ENCODE peak calls at places on chromosomes 6 and 20, in seven cellular contexts. I is SK-N-SH, C is H1, H is psoas muscle, B is esophagus squamous epithelium, Q is cardiac muscle cell, J is pancreas. T is an unnamed sample.

GRCh38 chr6:165662041-165662491 is 975 bp downstream of the PDE10A start:
- DNase-seq in I (peak), C (no peak), H (no peak), B (no peak), Q (peak), J (no peak), T (no peak)

GRCh38 chr20:46562373-46563169 is 12.1 kb upstream of the OCSTAMP start:
- DNase-seq in I (peak), C (peak), H (peak), B (no peak), Q (peak), J (peak), T (peak)

GRCh38 chr20:32018269-32019155 is 8.3 kb downstream of the CCM2L start:
- DNase-seq in I (peak), C (peak), H (no peak), B (no peak), Q (peak), J (peak), T (peak)

GRCh38 chr20:56417911-56418310 is 5.9 kb downstream of the CASS4 start:
- DNase-seq in I (no peak), C (no peak), H (no peak), B (no peak), Q (no peak), J (no peak), T (no peak)

GRCh38 chr6:40022867-40023266 is 88.6 kb upstream of the MOCS1 start:
- DNase-seq in I (no peak), C (no peak), H (no peak), B (no peak), Q (no peak), J (no peak), T (no peak)

GRCh38 chr6:129801909-129802308 is 59.2 kb downstream of the TMEM244 start:
- DNase-seq in I (no peak), C (no peak), H (no peak), B (no peak), Q (no peak), J (no peak), T (no peak)

GRCh38 chr20:36644032-36644712 is 1.8 kb downstream of the SLA2 start:
- DNase-seq in I (no peak), C (no peak), H (no peak), B (no peak), Q (no peak), J (no peak), T (no peak)

GRCh38 chr20:38748863-38749153 is 548 bp downstream of the ACTR5 start:
- DNase-seq in I (no peak), C (peak), H (no peak), B (no peak), Q (no peak), J (no peak), T (peak)

GRCh38 chr6:30902709-30903108 is 5.3 kb upstream of the GTF2H4 start:
- DNase-seq in I (no peak), C (no peak), H (peak), B (no peak), Q (no peak), J (no peak), T (no peak)

GRCh38 chr20:17210983-17211382 is 15.9 kb upstream of the PCSK2 start:
- DNase-seq in I (no peak), C (no peak), H (no peak), B (no peak), Q (no peak), J (no peak), T (no peak)

GRCh38 chr20:43958626-43959025 is 44.0 kb downstream of the TOX2 start:
- DNase-seq in I (no peak), C (no peak), H (no peak), B (no peak), Q (no peak), J (no peak), T (no peak)

GRCh38 chr6:144585217-144585814 is 300.2 kb downstream of the UTRN start:
- DNase-seq in I (peak), C (no peak), H (no peak), B (no peak), Q (peak), J (no peak), T (no peak)

GRCh38 chr6:144580771-144581170 is 295.6 kb downstream of the UTRN start:
- DNase-seq in I (no peak), C (no peak), H (no peak), B (no peak), Q (no peak), J (no peak), T (no peak)

GRCh38 chr6:144582939-144583613 is 297.9 kb downstream of the UTRN start:
- DNase-seq in I (peak), C (peak), H (peak), B (no peak), Q (peak), J (no peak), T (no peak)

GRCh38 chr6:144581807-144582537 is 296.8 kb downstream of the UTRN start:
- DNase-seq in I (peak), C (no peak), H (no peak), B (no peak), Q (peak), J (peak), T (no peak)

DNA sequence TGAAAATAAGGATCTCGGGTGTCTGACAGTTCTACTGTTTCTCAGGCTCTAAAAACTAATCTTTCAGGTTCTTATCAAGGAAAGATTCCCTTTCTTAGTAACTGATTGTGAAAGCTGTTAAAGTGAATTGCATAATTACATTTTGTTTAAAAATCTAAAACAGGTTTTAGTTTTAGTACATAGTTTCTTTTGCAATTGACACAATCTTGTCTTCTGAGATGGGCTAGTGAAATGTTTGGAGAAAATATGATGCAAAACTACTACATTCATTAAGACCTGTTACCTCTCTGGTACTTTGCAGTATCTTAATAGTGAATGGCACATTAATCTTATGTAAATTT is 298.4 kb downstream of the UTRN start:
- DNase-seq in I (no peak), C (no peak), H (no peak), B (no peak), Q (no peak), J (no peak), T (no peak)
- H3K4me3 ChIP-seq in I (peak), C (peak), H (peak), B (no peak), Q (peak), J (no peak), T (no peak)

DNA sequence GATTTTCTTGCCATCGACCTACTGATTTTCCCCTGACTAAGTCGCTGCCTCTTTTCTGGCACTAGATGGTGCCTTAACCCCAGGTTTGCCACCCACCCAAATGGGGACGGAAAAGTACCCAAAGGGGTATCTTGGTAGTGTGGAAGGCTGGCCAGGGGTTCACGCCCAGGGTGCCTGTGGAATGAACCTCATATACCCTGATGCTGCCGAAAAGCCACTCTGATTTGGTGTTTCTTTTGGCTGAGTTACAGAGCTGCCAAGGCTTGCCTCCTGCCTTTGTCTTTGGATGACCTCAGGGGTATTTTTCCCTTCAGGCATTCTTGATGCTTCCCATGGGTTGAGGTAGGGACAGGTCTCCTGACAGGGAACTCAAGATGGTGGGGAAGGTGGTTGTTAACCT is 78.1 kb downstream of the MAP3K7 start:
- DNase-seq in I (no peak), C (peak), H (no peak), B (no peak), Q (no peak), J (no peak), T (no peak)
- TF ChIP-seq CTCF in I (no peak), C (peak), H (no peak), B (no peak), Q (no peak), J (no peak), T (no peak)

GRCh38 chr20:35017099-35017835 is 61.6 kb downstream of the MYH7B start:
- DNase-seq in I (no peak), C (no peak), H (no peak), B (no peak), Q (no peak), J (no peak), T (no peak)

GRCh38 chr20:35021063-35021462 is 65.4 kb downstream of the MYH7B start:
- DNase-seq in I (no peak), C (no peak), H (peak), B (no peak), Q (no peak), J (no peak), T (no peak)

GRCh38 chr20:35020108-35021031 is 64.7 kb downstream of the MYH7B start:
- DNase-seq in I (no peak), C (no peak), H (peak), B (no peak), Q (no peak), J (peak), T (no peak)

GRCh38 chr20:35015863-35016193 is 60.2 kb downstream of the MYH7B start:
- DNase-seq in I (no peak), C (no peak), H (peak), B (no peak), Q (no peak), J (no peak), T (no peak)

DNA sequence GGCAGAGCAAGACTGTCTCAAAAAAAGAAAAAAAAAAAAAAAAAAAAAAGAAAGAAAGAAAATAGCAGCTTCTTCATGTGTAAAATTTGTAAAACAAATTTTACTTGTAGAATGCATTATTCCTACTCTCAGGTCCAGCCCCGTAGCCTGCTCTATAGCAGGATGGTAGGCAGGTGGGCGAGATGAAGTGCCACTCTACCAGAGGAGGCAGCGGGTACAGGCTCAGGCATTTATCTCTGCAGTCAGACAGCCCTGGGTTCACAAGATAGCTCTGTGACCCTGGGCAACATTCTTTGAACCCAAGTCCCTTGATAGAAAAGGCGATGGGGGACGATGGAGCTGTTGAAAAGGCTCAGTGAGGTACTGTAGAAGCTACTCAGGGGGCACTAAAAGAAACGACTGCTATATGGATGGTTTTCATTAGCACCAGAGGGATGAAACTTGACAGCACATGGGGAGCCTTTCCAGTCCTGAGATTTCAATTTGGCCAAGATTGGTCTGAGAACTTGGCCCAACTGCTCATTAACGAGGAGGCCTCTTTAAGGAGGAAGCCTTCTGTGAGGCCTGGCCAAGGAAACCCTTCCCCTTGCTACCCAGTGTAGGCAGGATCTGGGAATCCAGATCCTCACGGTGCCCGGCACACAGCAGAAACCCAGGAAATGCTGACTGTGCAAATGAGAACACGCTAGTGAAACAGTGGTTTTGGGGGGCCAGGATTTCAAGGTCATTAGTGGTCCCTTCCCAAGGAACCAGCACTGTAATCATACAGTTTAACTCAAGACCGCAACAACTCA is 63.1 kb downstream of the MYH7B start:
- DNase-seq in I (no peak), C (no peak), H (no peak), B (no peak), Q (no peak), J (no peak), T (no peak)
- H3K27ac ChIP-seq in I (no peak), C (no peak), H (peak), B (peak), Q (peak), J (no peak), T (no peak)

GRCh38 chr20:64047046-64047389 is 2.4 kb downstream of the SOX18 start:
- DNase-seq in I (no peak), C (no peak), H (no peak), B (no peak), Q (no peak), J (no peak), T (no peak)
- H3K4me3 ChIP-seq in I (no peak), C (no peak), H (peak), B (peak), Q (no peak), J (no peak), T (peak)

T was measured in uterus.